ENCODE peak calls at places on chromosomes 7 and 10, in seven cellular contexts. G is cerebellar cortex, V is cardiac muscle cell, B is fibroblast of lung, T is H9, X is foreskin fibroblast, D is H4. J is an unnamed sample.

GRCh38 chr10:75401569-75402485 is at the start of gene ZNF503:
- DNase-seq in G (peak), V (peak), B (peak), T (peak), X (peak), D (peak), J (peak)

GRCh38 chr7:2321020-2321419 is 6.8 kb upstream of the SNX8 start:
- DNase-seq in G (peak), V (no peak), B (peak), T (peak), X (peak), D (no peak), J (no peak)

GRCh38 chr7:112759905-112760304 is 30.3 kb downstream of the TMEM168 start:
- DNase-seq in G (no peak), V (no peak), B (no peak), T (no peak), X (no peak), D (no peak), J (no peak)

GRCh38 chr7:100847360-100847759 is 5.2 kb upstream of the SLC12A9 start:
- DNase-seq in G (no peak), V (no peak), B (no peak), T (no peak), X (no peak), D (no peak), J (no peak)

GRCh38 chr7:116443101-116443523 is 56.4 kb upstream of the CAV2 start:
- DNase-seq in G (no peak), V (no peak), B (peak), T (no peak), X (peak), D (peak), J (peak)

GRCh38 chr10:34576789-34577188 is 238.3 kb downstream of the PARD3 start:
- DNase-seq in G (peak), V (no peak), B (no peak), T (no peak), X (peak), D (no peak), J (no peak)

GRCh38 chr10:97537186-97537869 is 35.3 kb upstream of the ANKRD2 start:
- DNase-seq in G (no peak), V (no peak), B (no peak), T (no peak), X (no peak), D (no peak), J (no peak)

GRCh38 chr10:103895458-103896186 is 22.4 kb downstream of the STN1 start:
- DNase-seq in G (no peak), V (no peak), B (peak), T (no peak), X (peak), D (peak), J (peak)

GRCh38 chr7:31991406-31991805 is 78.8 kb downstream of the PDE1C start:
- DNase-seq in G (peak), V (no peak), B (no peak), T (no peak), X (no peak), D (no peak), J (no peak)

GRCh38 chr7:91292506-91292905 is 28.3 kb downstream of the FZD1 start:
- DNase-seq in G (no peak), V (no peak), B (no peak), T (no peak), X (no peak), D (no peak), J (no peak)

GRCh38 chr10:31451766-31452165 is 132.8 kb downstream of the ZEB1 start:
- DNase-seq in G (no peak), V (no peak), B (no peak), T (no peak), X (no peak), D (no peak), J (no peak)

GRCh38 chr7:103915958-103916357 is 73.5 kb downstream of the RELN start:
- DNase-seq in G (no peak), V (no peak), B (peak), T (no peak), X (no peak), D (no peak), J (no peak)